ENCODE peak calls at places on chromosomes 11 and 22, in six cellular contexts. L is AG04450; C is effector memory CD8-positive, alpha-beta T cell; J is iPS DF 6.9; W is GM20000; T is activated CD4-positive, alpha-beta T cell treated with anti-CD3 and anti-CD28 coated beads, Interleukin-2, amount 50 U/mL, for 1 hour. N is an unnamed sample.

GRCh38 chr11:2555376-2555775 is 110.6 kb downstream of the KCNQ1 start:
- DNase-seq in L (no peak), C (no peak), J (no peak), W (no peak), T (no peak), N (no peak)

GRCh38 chr11:1848640-1849265 is 4.1 kb upstream of the LSP1 start:
- DNase-seq in L (no peak), C (no peak), J (no peak), W (no peak), T (no peak), N (no peak)

GRCh38 chr22:49420651-49421050 is 407.0 kb downstream of the BRD1 start:
- DNase-seq in L (no peak), C (no peak), J (no peak), W (no peak), T (no peak), N (no peak)

GRCh38 chr11:124801014-124801413 is 808 bp upstream of the MSANTD2 start:
- DNase-seq in L (no peak), C (no peak), J (no peak), W (peak; percentile 15), T (no peak), N (no peak)

GRCh38 chr11:88103337-88104206 is 71.7 kb downstream of the RAB38 start:
- DNase-seq in L (peak; percentile 1), C (peak; percentile 23), J (peak; percentile 91), W (peak; percentile 55), T (no peak), N (peak; percentile 57)

GRCh38 chr11:127683321-127683720 is 682.8 kb upstream of the KIRREL3 start:
- DNase-seq in L (no peak), C (no peak), J (no peak), W (no peak), T (no peak), N (no peak)

GRCh38 chr11:101860694-101861371 is 54.0 kb upstream of the CEP126 start:
- DNase-seq in L (no peak), C (peak; percentile 9), J (peak; percentile 22), W (peak; percentile 34), T (peak; percentile 7), N (peak; percentile 62)

GRCh38 chr11:134905513-134905912 is 493.5 kb upstream of the B3GAT1 start:
- DNase-seq in L (no peak), C (no peak), J (no peak), W (no peak), T (no peak), N (no peak)

GRCh38 chr11:47078751-47079524 is 97.7 kb downstream of the ARFGAP2 start:
- DNase-seq in L (no peak), C (no peak), J (no peak), W (no peak), T (no peak), N (no peak)

GRCh38 chr11:17734986-17735822 is 623 bp downstream of the KCNC1 start:
- DNase-seq in L (peak; percentile 27), C (peak; percentile 3), J (no peak), W (peak; percentile 86), T (peak; percentile 4), N (peak; percentile 72)

N was measured in MM.1S.